ENCODE peak calls at places on chromosomes 3 and 15, in six cellular contexts. U is endothelial cell of umbilical vein; K is frontal cortex; Z is activated effector memory CD4-positive, alpha-beta T cell treated with anti-CD3 and anti-CD28 coated beads, Interleukin-2, amount 50 U/mL, for 16 hours; T is stimulated activated naive CD8-positive, alpha-beta T cell treated with anti-CD3 and anti-CD28 coated beads, Interleukin-15, amount 100 ng/mL, for 72 hours; L is BJ. O is an unnamed sample.

GRCh38 chr15:78206326-78207109 is 27.8 kb downstream of the ACSBG1 start:
- DNase-seq in Z (peak), T (no peak), U (no peak), L (no peak), K (no peak), O (no peak)

GRCh38 chr3:65732060-65732933 is 306.4 kb downstream of the MAGI1 start:
- DNase-seq in K (peak), L (peak), Z (no peak), T (no peak), U (peak), O (peak)

GRCh38 chr15:40754883-40755815 is at the start of gene RMDN3:
- DNase-seq in T (peak), U (peak), K (peak), Z (peak), L (peak), O (no peak)

GRCh38 chr3:190696777-190697501 is 165.6 kb downstream of the GMNC start:
- DNase-seq in U (peak), T (no peak), L (no peak), Z (no peak), K (no peak), O (no peak)

GRCh38 chr3:169668957-169669681 is 5.6 kb upstream of the MECOM start:
- DNase-seq in K (peak), L (no peak), T (peak), U (peak), Z (peak), O (no peak)

GRCh38 chr15:58038426-58039106 is 26.9 kb downstream of the ALDH1A2 start:
- DNase-seq in K (no peak), U (peak), Z (no peak), T (no peak), L (no peak), O (no peak)

GRCh38 chr3:11272913-11273574 is 847 bp downstream of the ATG7 start:
- DNase-seq in T (no peak), Z (no peak), L (no peak), U (no peak), K (no peak), O (no peak)

GRCh38 chr15:34301058-34301457 is 36.5 kb downstream of the SLC12A6 start:
- DNase-seq in U (no peak), L (no peak), Z (no peak), K (no peak), T (no peak), O (no peak)

GRCh38 chr3:197475514-197475913 is 80.3 kb downstream of the BDH1 start:
- DNase-seq in L (no peak), U (no peak), T (no peak), K (no peak), Z (no peak), O (no peak)

GRCh38 chr3:179653777-179654117 is 907 bp downstream of the USP13 start:
- DNase-seq in T (no peak), Z (peak), L (no peak), K (no peak), U (no peak), O (no peak)

GRCh38 chr15:66802087-66803001 is 100.3 kb downstream of the SMAD6 start:
- DNase-seq in K (no peak), L (peak), U (peak), Z (peak), T (no peak), O (peak)

GRCh38 chr15:64247906-64248541 is 85.2 kb upstream of the PPIB start:
- DNase-seq in Z (peak), L (peak), T (peak), K (no peak), U (peak), O (peak)

GRCh38 chr3:116000315-116000714 is 377.0 kb downstream of the GAP43 start:
- DNase-seq in T (no peak), L (peak), Z (no peak), K (no peak), U (no peak), O (peak)

GRCh38 chr3:135868801-135869200 is 96.7 kb upstream of the PPP2R3A start:
- DNase-seq in T (no peak), U (no peak), Z (no peak), K (no peak), L (no peak), O (no peak)

GRCh38 chr15:88609344-88609743 is 11.8 kb upstream of the AEN start:
- DNase-seq in K (no peak), L (no peak), U (no peak), T (no peak), Z (no peak), O (no peak)

GRCh38 chr3:127690823-127691452 is 18.2 kb downstream of the ABTB1 start:
- DNase-seq in Z (no peak), L (no peak), K (no peak), U (peak), T (peak), O (no peak)

GRCh38 chr3:124558898-124559649 is 171.2 kb upstream of the UMPS start:
- DNase-seq in L (peak), T (no peak), Z (no peak), U (peak), K (no peak), O (peak)

GRCh38 chr15:78990278-78990677 is 45.4 kb upstream of the CTSH start:
- DNase-seq in U (no peak), T (no peak), L (no peak), Z (no peak), K (no peak), O (no peak)

GRCh38 chr3:184485906-184486305 is 75.7 kb upstream of the EPHB3 start:
- DNase-seq in U (no peak), K (no peak), L (no peak), Z (no peak), T (no peak), O (no peak)

GRCh38 chr3:38354588-38355344 is 8.2 kb downstream of the XYLB start:
- DNase-seq in K (no peak), U (peak), L (no peak), T (no peak), Z (no peak), O (no peak)

GRCh38 chr3:187958432-187959003 is 195.4 kb upstream of the LPP start:
- DNase-seq in Z (peak), U (no peak), L (no peak), T (peak), K (no peak), O (no peak)

GRCh38 chr3:16824085-16824696 is 60.6 kb upstream of the PLCL2 start:
- DNase-seq in L (no peak), U (no peak), K (no peak), Z (no peak), T (peak), O (no peak)

GRCh38 chr15:83698294-83698693 is 44.4 kb downstream of the ADAMTSL3 start:
- DNase-seq in K (no peak), T (no peak), U (no peak), Z (no peak), L (no peak), O (no peak)

GRCh38 chr3:114218006-114218405 is 19.4 kb downstream of the ZNF80 start:
- DNase-seq in U (peak), T (no peak), L (no peak), K (no peak), Z (no peak), O (no peak)

GRCh38 chr3:9915252-9916141 is 1.4 kb upstream of the IL17RC start:
- DNase-seq in L (no peak), Z (peak), K (peak), T (peak), U (peak), O (no peak)

GRCh38 chr15:77784361-77785292 is 151.9 kb upstream of the LINGO1 start:
- DNase-seq in K (no peak), L (no peak), U (peak), Z (no peak), T (peak), O (no peak)

GRCh38 chr3:25283596-25283995 is 144.5 kb upstream of the RARB start:
- DNase-seq in Z (no peak), T (no peak), K (no peak), L (no peak), U (no peak), O (no peak)

GRCh38 chr15:41992803-41993190 is 20.4 kb upstream of the EHD4 start:
- DNase-seq in K (no peak), L (no peak), T (no peak), Z (no peak), U (no peak), O (no peak)

GRCh38 chr3:182331356-182331755 is 461.9 kb upstream of the ATP11B start:
- DNase-seq in K (no peak), U (no peak), Z (no peak), T (no peak), L (no peak), O (no peak)

GRCh38 chr15:40445411-40446055 is 4.8 kb downstream of the BAHD1 start:
- DNase-seq in L (peak), U (no peak), Z (no peak), K (no peak), T (no peak), O (no peak)

GRCh38 chr3:124486324-124486723 is 243.9 kb upstream of the UMPS start:
- DNase-seq in K (no peak), T (no peak), Z (no peak), U (no peak), L (no peak), O (no peak)

GRCh38 chr15:90248760-90249122 is 615 bp upstream of the TTLL13 start:
- DNase-seq in K (no peak), U (no peak), T (no peak), L (no peak), Z (no peak), O (no peak)

GRCh38 chr3:72247645-72248388 is 462.9 kb upstream of the PROK2 start:
- DNase-seq in K (no peak), L (no peak), Z (peak), U (no peak), T (no peak), O (no peak)

GRCh38 chr15:34799149-34799824 is 3.9 kb upstream of the ACTC1 start:
- DNase-seq in U (no peak), K (no peak), Z (no peak), L (no peak), T (no peak), O (no peak)